ENCODE peak calls at places on chromosomes 1 and 21, in ten cellular contexts. N is heart right ventricle, A is A549, F is tibial nerve, R is pancreas, P is brain microvascular endothelial cell, V is ascending aorta, T is H9, K is stomach, M is kidney. Z is an unnamed sample.

GRCh38 chr1:168907781-168908180 is 178.8 kb upstream of the DPT start:
- DNase-seq in N (no peak), A (no peak), F (no peak), R (no peak), P (no peak), V (no peak), T (no peak), K (no peak), M (no peak), Z (no peak)

GRCh38 chr1:40308036-40308727 is 8.9 kb downstream of the COL9A2 start:
- DNase-seq in N (peak), A (no peak), F (no peak), R (no peak), P (no peak), V (no peak), T (no peak), K (peak), M (no peak), Z (no peak)

GRCh38 chr1:1431845-1432565 is 3.5 kb upstream of the VWA1 start:
- DNase-seq in N (peak), A (no peak), F (no peak), R (peak), P (no peak), V (no peak), T (no peak), K (peak), M (peak), Z (peak)

GRCh38 chr1:161473363-161473762 is 31.9 kb upstream of the FCGR2A start:
- DNase-seq in N (no peak), A (no peak), F (no peak), R (no peak), P (no peak), V (peak), T (peak), K (no peak), M (no peak), Z (peak)

GRCh38 chr1:228487336-228488106 is at the start of gene RNF187:
- DNase-seq in N (peak), A (peak), F (peak), R (peak), P (no peak), V (peak), T (no peak), K (peak), M (peak), Z (peak)

GRCh38 chr1:233327938-233328660 is 575 bp downstream of the MAP3K21 start:
- DNase-seq in N (no peak), A (no peak), F (no peak), R (peak), P (no peak), V (no peak), T (peak), K (peak), M (peak), Z (peak)

GRCh38 chr1:107252271-107252670 is 111.4 kb downstream of the NTNG1 start:
- DNase-seq in N (no peak), A (no peak), F (no peak), R (no peak), P (no peak), V (no peak), T (no peak), K (no peak), M (no peak), Z (no peak)

GRCh38 chr1:207028884-207029283 is 3.7 kb downstream of the C1orf116 start:
- DNase-seq in N (no peak), A (no peak), F (no peak), R (no peak), P (no peak), V (no peak), T (no peak), K (peak), M (no peak), Z (no peak)

GRCh38 chr1:200641175-200641489 is 20.6 kb upstream of the KIF14 start:
- DNase-seq in N (no peak), A (no peak), F (no peak), R (no peak), P (no peak), V (no peak), T (no peak), K (no peak), M (no peak), Z (no peak)

GRCh38 chr1:37133276-37134145 is 99.2 kb upstream of the GRIK3 start:
- DNase-seq in N (no peak), A (no peak), F (no peak), R (no peak), P (no peak), V (no peak), T (no peak), K (no peak), M (no peak), Z (no peak)

GRCh38 chr1:94068096-94068830 is 52.7 kb downstream of the ABCA4 start:
- DNase-seq in N (no peak), A (peak), F (no peak), R (peak), P (peak), V (no peak), T (no peak), K (no peak), M (no peak), Z (peak)

GRCh38 chr1:235910357-235911299 is 43.9 kb upstream of the LYST start:
- DNase-seq in N (no peak), A (peak), F (no peak), R (no peak), P (peak), V (peak), T (peak), K (peak), M (peak), Z (peak)

GRCh38 chr1:228691926-228692325 is 43.4 kb upstream of the RHOU start:
- DNase-seq in N (no peak), A (peak), F (no peak), R (peak), P (peak), V (no peak), T (no peak), K (peak), M (no peak), Z (no peak)

GRCh38 chr1:228455715-228456114 is 31.5 kb upstream of the RNF187 start:
- DNase-seq in N (no peak), A (no peak), F (no peak), R (no peak), P (no peak), V (no peak), T (no peak), K (no peak), M (no peak), Z (no peak)

GRCh38 chr1:208174736-208175507 is 69.3 kb downstream of the PLXNA2 start:
- DNase-seq in N (no peak), A (no peak), F (no peak), R (no peak), P (peak), V (no peak), T (no peak), K (no peak), M (no peak), Z (peak)

GRCh38 chr1:39524171-39524570 is 32.7 kb downstream of the BMP8A start:
- DNase-seq in N (no peak), A (no peak), F (no peak), R (no peak), P (no peak), V (no peak), T (no peak), K (no peak), M (no peak), Z (no peak)

GRCh38 chr1:112083487-112083886 is 94.0 kb upstream of the KCND3 start:
- DNase-seq in N (no peak), A (no peak), F (no peak), R (no peak), P (peak), V (no peak), T (no peak), K (no peak), M (no peak), Z (no peak)

GRCh38 chr21:44952929-44953627 is 13.2 kb downstream of the SLX9 start:
- DNase-seq in N (no peak), A (no peak), F (no peak), R (no peak), P (no peak), V (no peak), T (no peak), K (no peak), M (peak), Z (no peak)

GRCh38 chr21:44950351-44950750 is 10.5 kb downstream of the SLX9 start:
- DNase-seq in N (no peak), A (no peak), F (no peak), R (no peak), P (no peak), V (no peak), T (no peak), K (no peak), M (peak), Z (no peak)

GRCh38 chr21:44950016-44950326 is 10.1 kb downstream of the SLX9 start:
- DNase-seq in N (no peak), A (no peak), F (no peak), R (no peak), P (no peak), V (no peak), T (no peak), K (no peak), M (no peak), Z (no peak)

GRCh38 chr21:44952116-44952928 is 12.5 kb downstream of the SLX9 start:
- DNase-seq in N (peak), A (no peak), F (no peak), R (no peak), P (no peak), V (peak), T (no peak), K (no peak), M (peak), Z (no peak)

DNA sequence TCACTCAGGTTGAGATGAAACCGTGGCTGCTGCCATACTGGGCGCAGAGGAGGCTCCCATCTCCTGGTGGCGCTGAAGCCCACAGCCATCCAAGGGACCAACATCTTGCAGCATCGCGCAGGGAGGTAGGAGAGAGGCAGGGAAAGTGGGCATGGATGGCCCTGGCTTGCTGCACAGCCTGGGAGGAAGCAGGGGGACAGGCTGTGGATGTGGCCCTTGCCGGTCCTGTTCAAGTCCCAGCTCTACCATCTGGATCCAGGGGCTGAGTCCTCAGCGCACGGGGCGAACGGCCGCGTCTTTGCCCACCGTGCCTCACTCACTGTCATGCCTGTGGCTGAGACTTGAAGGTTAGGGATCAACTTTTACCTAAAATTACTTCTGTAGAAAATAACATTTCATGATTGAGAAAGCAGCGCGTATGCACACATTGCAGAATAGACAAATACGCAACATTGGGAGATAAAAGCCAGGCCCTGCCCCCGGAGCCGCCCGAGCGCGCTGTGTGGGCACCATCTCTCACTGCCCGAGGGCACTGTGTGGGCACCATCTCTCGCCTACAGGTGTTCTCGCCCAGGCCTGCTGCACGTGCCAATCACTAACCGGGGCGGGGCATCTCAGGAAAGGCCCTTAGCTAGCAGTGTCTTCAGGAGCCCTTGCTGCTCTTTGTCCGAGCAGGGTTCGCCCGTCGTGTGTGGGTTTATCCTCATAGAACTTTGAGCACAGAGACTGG is 11.5 kb downstream of the SLX9 start:
- DNase-seq in N (no peak), A (no peak), F (no peak), R (no peak), P (no peak), V (no peak), T (no peak), K (no peak), M (peak), Z (no peak)
- H3K27ac ChIP-seq in N (no peak), A (no peak), F (no peak), R (no peak), P (no peak), V (peak), T (no peak), K (no peak), M (no peak), Z (no peak)

GRCh38 chr1:15068152-15068551 is 85.4 kb upstream of the TMEM51 start:
- DNase-seq in N (no peak), A (no peak), F (no peak), R (no peak), P (no peak), V (no peak), T (no peak), K (no peak), M (no peak), Z (no peak)
- H3K27ac ChIP-seq in N (no peak), A (no peak), F (peak), R (no peak), P (no peak), V (no peak), T (no peak), K (no peak), M (peak), Z (no peak)

GRCh38 chr1:158027485-158027884 is 34.0 kb downstream of the KIRREL1 start:
- DNase-seq in N (no peak), A (no peak), F (no peak), R (no peak), P (no peak), V (no peak), T (no peak), K (no peak), M (no peak), Z (no peak)
- H3K27ac ChIP-seq in N (no peak), A (no peak), F (no peak), R (no peak), P (no peak), V (peak), T (no peak), K (no peak), M (no peak), Z (no peak)

GRCh38 chr1:89354210-89354609 is 9.6 kb upstream of the GBP6 start:
- DNase-seq in N (no peak), A (no peak), F (no peak), R (no peak), P (no peak), V (no peak), T (no peak), K (no peak), M (no peak), Z (no peak)

GRCh38 chr1:89361681-89362080 is 2.2 kb upstream of the GBP6 start:
- DNase-seq in N (no peak), A (no peak), F (no peak), R (no peak), P (no peak), V (no peak), T (peak), K (no peak), M (no peak), Z (peak)

GRCh38 chr1:89356658-89357400 is 7.0 kb upstream of the GBP6 start:
- DNase-seq in N (no peak), A (no peak), F (no peak), R (no peak), P (no peak), V (no peak), T (no peak), K (no peak), M (no peak), Z (no peak)

GRCh38 chr1:89360716-89361115 is 3.1 kb upstream of the GBP6 start:
- DNase-seq in N (no peak), A (no peak), F (no peak), R (no peak), P (no peak), V (no peak), T (no peak), K (no peak), M (no peak), Z (no peak)

GRCh38 chr1:89358287-89358893 is 5.5 kb upstream of the GBP6 start:
- DNase-seq in N (peak), A (peak), F (peak), R (peak), P (peak), V (peak), T (peak), K (peak), M (peak), Z (peak)
- H3K27ac ChIP-seq in N (no peak), A (no peak), F (no peak), R (no peak), P (no peak), V (no peak), T (no peak), K (no peak), M (no peak), Z (no peak)